ENCODE peak calls at places on chromosomes 7 and 10, in six cellular contexts. T is CD4-positive, alpha-beta T cell; A is choroid plexus epithelial cell; J is ovary; V is A673; X is Panc1. D is an unnamed sample.

GRCh38 chr7:109456116-109456515 is 886.4 kb downstream of the DNAJB9 start:
- DNase-seq in T (no peak), A (no peak), J (no peak), V (no peak), X (no peak), D (peak; percentile 6)

GRCh38 chr10:124090630-124091209 is 2.7 kb downstream of the CHST15 start:
- DNase-seq in T (no peak), A (no peak), J (peak; percentile 36), V (no peak), X (no peak), D (no peak)

GRCh38 chr7:2633538-2634264 is 1.9 kb downstream of the TTYH3 start:
- DNase-seq in T (no peak), A (peak; percentile 88), J (peak; percentile 68), V (peak; percentile 96), X (no peak), D (peak; percentile 95)

GRCh38 chr10:126127630-126128029 is 231.3 kb downstream of the FANK1 start:
- DNase-seq in T (no peak), A (no peak), J (no peak), V (no peak), X (no peak), D (no peak)

GRCh38 chr7:6556196-6556595 is 4.9 kb upstream of the GRID2IP start:
- DNase-seq in T (no peak), A (no peak), J (no peak), V (no peak), X (no peak), D (no peak)

GRCh38 chr7:117323877-117324699 is 1.2 kb upstream of the WNT2 start:
- DNase-seq in T (no peak), A (peak; percentile 35), J (peak; percentile 48), V (peak; percentile 21), X (no peak), D (no peak)

GRCh38 chr7:131502810-131503545 is 53.5 kb downstream of the PODXL start:
- DNase-seq in T (no peak), A (peak; percentile 83), J (peak; percentile 74), V (peak; percentile 52), X (no peak), D (no peak)

GRCh38 chr7:131231381-131232220 is 96.1 kb upstream of the MKLN1 start:
- DNase-seq in T (peak; percentile 57), A (peak; percentile 80), J (no peak), V (no peak), X (no peak), D (peak; percentile 91)

GRCh38 chr10:12348341-12348869 is 942 bp upstream of the CAMK1D start:
- DNase-seq in T (no peak), A (no peak), J (no peak), V (no peak), X (no peak), D (no peak)

GRCh38 chr10:61284222-61284890 is 168.8 kb downstream of the TMEM26 start:
- DNase-seq in T (no peak), A (peak; percentile 81), J (no peak), V (peak; percentile 81), X (peak; percentile 64), D (peak; percentile 57)

GRCh38 chr10:17220652-17221100 is 7.4 kb upstream of the VIM start:
- DNase-seq in T (no peak), A (no peak), J (no peak), V (no peak), X (no peak), D (no peak)

GRCh38 chr10:91034494-91035157 is 113.7 kb upstream of the ANKRD1 start:
- DNase-seq in T (no peak), A (peak; percentile 69), J (peak; percentile 75), V (peak; percentile 77), X (no peak), D (no peak)

GRCh38 chr7:148084138-148084537 is 506.4 kb upstream of the C7orf33 start:
- DNase-seq in T (no peak), A (peak; percentile 70), J (peak; percentile 67), V (peak; percentile 76), X (peak; percentile 25), D (peak; percentile 63)

GRCh38 chr10:127919418-127920191 is 12.7 kb downstream of the PTPRE start:
- DNase-seq in T (no peak), A (peak; percentile 76), J (no peak), V (peak; percentile 18), X (no peak), D (peak; percentile 93)

GRCh38 chr10:123398180-123398591 is 244.0 kb downstream of the BUB3 start:
- DNase-seq in T (no peak), A (no peak), J (no peak), V (no peak), X (no peak), D (no peak)

GRCh38 chr7:158303121-158303520 is 284.5 kb downstream of the PTPRN2 start:
- DNase-seq in T (no peak), A (no peak), J (no peak), V (no peak), X (no peak), D (no peak)

GRCh38 chr7:35546691-35547090 is 148.2 kb downstream of the HERPUD2 start:
- DNase-seq in T (no peak), A (no peak), J (no peak), V (no peak), X (no peak), D (no peak)

GRCh38 chr10:124249812-124250432 is 156.5 kb upstream of the CHST15 start:
- DNase-seq in T (no peak), A (peak; percentile 18), J (no peak), V (peak; percentile 30), X (no peak), D (peak; percentile 33)

GRCh38 chr7:19143930-19144574 is 1.2 kb downstream of the FERD3L start:
- DNase-seq in T (no peak), A (no peak), J (no peak), V (no peak), X (no peak), D (no peak)

GRCh38 chr10:71268247-71268691 is 50.8 kb upstream of the SLC29A3 start:
- DNase-seq in T (no peak), A (peak; percentile 66), J (no peak), V (no peak), X (no peak), D (no peak)

GRCh38 chr10:32204606-32205005 is 142.4 kb downstream of the EPC1 start:
- DNase-seq in T (no peak), A (no peak), J (no peak), V (no peak), X (no peak), D (no peak)

GRCh38 chr7:2261611-2262010 is 19.6 kb downstream of the NUDT1 start:
- DNase-seq in T (no peak), A (no peak), J (no peak), V (no peak), X (no peak), D (no peak)

GRCh38 chr7:151592868-151593486 is 73.3 kb upstream of the RHEB start:
- DNase-seq in T (no peak), A (peak; percentile 93), J (no peak), V (no peak), X (peak; percentile 65), D (no peak)

GRCh38 chr7:116576350-116577319 is 51.8 kb downstream of the CAV1 start:
- DNase-seq in T (no peak), A (peak; percentile 74), J (no peak), V (peak; percentile 76), X (no peak), D (no peak)

DNA sequence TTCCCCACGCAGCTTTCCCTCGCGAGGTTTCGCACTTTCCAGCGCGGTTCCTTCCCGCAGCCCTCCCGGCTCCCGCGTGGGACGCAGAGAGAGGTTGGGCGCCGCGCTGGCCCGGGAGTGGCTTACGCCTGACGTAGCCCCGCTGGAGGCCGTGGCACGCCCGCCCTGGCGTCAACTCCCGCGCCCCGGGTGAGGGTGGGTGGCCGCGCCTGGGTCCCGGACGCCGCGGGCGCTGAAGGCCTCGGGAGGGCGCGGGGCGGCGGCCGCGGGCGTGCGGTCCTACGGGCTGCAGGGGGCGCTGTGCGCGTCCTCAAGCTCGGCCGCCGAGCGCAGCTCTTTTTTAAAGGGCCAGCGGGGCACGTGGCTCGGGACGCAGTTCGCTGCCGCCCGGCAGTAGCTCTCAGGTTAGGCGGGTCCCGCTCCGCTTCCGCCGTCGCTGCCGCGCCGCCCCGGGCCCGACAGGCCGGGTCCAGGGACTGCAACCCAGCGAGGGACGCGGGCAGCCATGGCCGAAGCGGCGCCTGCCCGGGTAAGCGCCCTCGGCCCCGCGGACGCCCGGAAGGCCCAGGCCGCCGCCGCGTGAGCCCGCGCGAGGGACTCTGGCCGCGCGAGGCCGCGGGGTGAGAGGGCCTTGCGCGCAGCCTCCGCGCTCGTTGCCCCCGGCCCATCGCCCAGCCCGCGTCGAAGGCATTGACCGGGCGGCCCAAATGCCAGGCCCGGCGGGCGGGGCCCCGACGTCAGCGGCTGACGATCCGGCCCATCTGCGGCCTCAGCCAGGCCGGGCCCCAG is at the start of gene ZNF783:
- DNase-seq in T (peak; percentile 77), A (peak; percentile 93), J (peak; percentile 94), V (peak; percentile 91), X (no peak), D (peak; percentile 95)
- TF ChIP-seq CTCF in T (peak; percentile 57), A (peak; percentile 48), J (peak; percentile 59), V (peak; percentile 57), X (peak; percentile 95), D (peak; percentile 61)

GRCh38 chr10:82815680-82816079 is 940.7 kb downstream of the NRG3 start:
- DNase-seq in T (no peak), A (no peak), J (no peak), V (no peak), X (no peak), D (no peak)

GRCh38 chr10:82814635-82815034 is 939.6 kb downstream of the NRG3 start:
- DNase-seq in T (no peak), A (peak; percentile 2), J (no peak), V (no peak), X (no peak), D (no peak)

GRCh38 chr10:82813856-82814255 is 938.9 kb downstream of the NRG3 start:
- DNase-seq in T (no peak), A (peak; percentile 10), J (no peak), V (no peak), X (no peak), D (peak; percentile 21)

DNA sequence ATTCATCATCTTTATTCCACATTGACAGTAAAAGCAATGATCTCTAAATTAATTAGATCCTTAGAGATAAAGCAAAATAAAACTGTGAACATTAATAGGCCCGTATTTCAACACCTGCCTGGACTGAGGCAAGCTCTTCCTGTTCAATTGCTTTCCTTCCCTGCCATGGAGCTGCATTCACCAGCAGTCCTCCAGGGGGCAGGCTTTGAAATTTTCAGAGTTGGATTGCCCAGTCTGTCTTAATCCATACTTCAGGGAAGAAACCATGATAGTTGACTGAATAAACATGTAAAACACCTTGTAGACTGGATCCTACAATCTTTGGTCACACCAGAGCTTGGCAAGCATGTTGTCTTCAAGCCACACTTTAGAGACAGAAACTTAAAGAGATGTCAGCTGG is 936.6 kb downstream of the NRG3 start:
- DNase-seq in T (no peak), A (peak; percentile 10), J (no peak), V (peak; percentile 12), X (no peak), D (peak; percentile 48)
- TF ChIP-seq CTCF in T (no peak), A (peak; percentile 42), J (no peak), V (peak; percentile 54), X (peak; percentile 31), D (peak; percentile 74)

DNA sequence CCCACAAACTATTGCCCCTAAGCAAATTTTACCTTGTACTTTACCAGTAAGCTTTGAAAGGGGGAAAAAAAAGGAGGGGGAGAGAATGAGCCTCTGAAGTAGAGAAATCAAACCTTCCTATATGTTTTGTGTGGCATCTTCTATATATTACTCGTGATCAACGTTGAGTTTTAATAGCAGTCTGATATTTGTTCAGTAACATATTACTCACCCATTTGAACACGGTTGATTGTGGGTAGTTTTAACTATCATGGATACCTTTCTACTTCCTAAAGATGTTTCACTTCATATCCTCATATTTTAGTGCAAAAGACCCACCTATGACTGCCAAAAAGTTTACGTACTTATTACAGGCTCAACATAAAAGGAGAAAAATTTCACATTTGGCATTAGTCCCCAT is 54.5 kb downstream of the CCDC6 start:
- DNase-seq in T (no peak), A (no peak), J (no peak), V (no peak), X (no peak), D (no peak)
- TF ChIP-seq CTCF in T (no peak), A (no peak), J (no peak), V (no peak), X (no peak), D (no peak)

GRCh38 chr10:3784510-3785250 is at the start of gene KLF6:
- DNase-seq in T (no peak), A (peak; percentile 56), J (peak; percentile 82), V (peak; percentile 52), X (no peak), D (no peak)
- TF ChIP-seq CTCF in T (no peak), A (no peak), J (no peak), V (no peak), X (no peak), D (no peak)